ENCODE peak calls at places on chromosome 6, in nine cellular contexts. One of them, this sample, is unnamed.

GRCh38 chr6:33613794-33614166 is 7.3 kb upstream of the ITPR3 start:
- DNase-seq in psoas muscle: peak; percentile 67
- DNase-seq in suprapubic skin: no peak
- DNase-seq in left lung: no peak
- DNase-seq in right atrium auricular region: no peak
- DNase-seq in hepatocyte: no peak
- DNase-seq in A549: no peak
- DNase-seq in heart left ventricle: no peak
- DNase-seq in heart right ventricle: no peak
- DNase-seq in this sample: peak; percentile 76

GRCh38 chr6:145647602-145648001 is 87.7 kb downstream of the EPM2A start:
- DNase-seq in psoas muscle: no peak
- DNase-seq in heart left ventricle: no peak
- DNase-seq in left lung: no peak
- DNase-seq in A549: no peak
- DNase-seq in suprapubic skin: no peak
- DNase-seq in right atrium auricular region: no peak
- DNase-seq in hepatocyte: no peak
- DNase-seq in heart right ventricle: no peak
- DNase-seq in this sample: no peak

GRCh38 chr6:35359744-35360348 is 17.5 kb downstream of the PPARD start:
- DNase-seq in hepatocyte: no peak
- DNase-seq in psoas muscle: no peak
- DNase-seq in heart left ventricle: peak; percentile 63
- DNase-seq in left lung: no peak
- DNase-seq in A549: no peak
- DNase-seq in suprapubic skin: peak; percentile 41
- DNase-seq in right atrium auricular region: no peak
- DNase-seq in heart right ventricle: peak; percentile 30
- DNase-seq in this sample: no peak

GRCh38 chr6:109979033-109979921 is 1.2 kb downstream of the GPR6 start:
- DNase-seq in A549: no peak
- DNase-seq in right atrium auricular region: no peak
- DNase-seq in psoas muscle: no peak
- DNase-seq in heart left ventricle: no peak
- DNase-seq in left lung: no peak
- DNase-seq in suprapubic skin: no peak
- DNase-seq in hepatocyte: no peak
- DNase-seq in heart right ventricle: peak; percentile 14
- DNase-seq in this sample: peak; percentile 61

GRCh38 chr6:33636655-33637054 is 15.5 kb downstream of the ITPR3 start:
- DNase-seq in heart right ventricle: no peak
- DNase-seq in suprapubic skin: no peak
- DNase-seq in right atrium auricular region: no peak
- DNase-seq in heart left ventricle: no peak
- DNase-seq in hepatocyte: no peak
- DNase-seq in left lung: no peak
- DNase-seq in A549: no peak
- DNase-seq in psoas muscle: no peak
- DNase-seq in this sample: no peak

GRCh38 chr6:119720160-119720559 is 370.6 kb upstream of the MAN1A1 start:
- DNase-seq in heart right ventricle: no peak
- DNase-seq in hepatocyte: no peak
- DNase-seq in left lung: no peak
- DNase-seq in A549: no peak
- DNase-seq in psoas muscle: no peak
- DNase-seq in suprapubic skin: no peak
- DNase-seq in heart left ventricle: no peak
- DNase-seq in right atrium auricular region: no peak
- DNase-seq in this sample: no peak

GRCh38 chr6:33118525-33119123 is 42.8 kb downstream of the HLA-DPB1 start:
- DNase-seq in suprapubic skin: no peak
- DNase-seq in hepatocyte: peak; percentile 69
- DNase-seq in heart left ventricle: no peak
- DNase-seq in psoas muscle: no peak
- DNase-seq in A549: no peak
- DNase-seq in left lung: no peak
- DNase-seq in heart right ventricle: no peak
- DNase-seq in right atrium auricular region: no peak
- DNase-seq in this sample: peak; percentile 20

GRCh38 chr6:30480536-30481156 is 8.7 kb upstream of the HLA-E start:
- DNase-seq in hepatocyte: no peak
- DNase-seq in suprapubic skin: no peak
- DNase-seq in heart left ventricle: no peak
- DNase-seq in A549: no peak
- DNase-seq in heart right ventricle: no peak
- DNase-seq in right atrium auricular region: no peak
- DNase-seq in left lung: no peak
- DNase-seq in psoas muscle: no peak
- DNase-seq in this sample: no peak

GRCh38 chr6:89989742-89990141 is 95.5 kb downstream of the GJA10 start:
- DNase-seq in suprapubic skin: no peak
- DNase-seq in left lung: no peak
- DNase-seq in psoas muscle: no peak
- DNase-seq in hepatocyte: no peak
- DNase-seq in heart right ventricle: no peak
- DNase-seq in right atrium auricular region: no peak
- DNase-seq in A549: no peak
- DNase-seq in heart left ventricle: no peak
- DNase-seq in this sample: no peak

GRCh38 chr6:157795826-157796225 is 27.2 kb upstream of the SNX9 start:
- DNase-seq in heart left ventricle: no peak
- DNase-seq in right atrium auricular region: no peak
- DNase-seq in hepatocyte: no peak
- DNase-seq in psoas muscle: no peak
- DNase-seq in heart right ventricle: no peak
- DNase-seq in left lung: no peak
- DNase-seq in A549: no peak
- DNase-seq in suprapubic skin: no peak
- DNase-seq in this sample: no peak

GRCh38 chr6:11485261-11485660 is 52.3 kb upstream of the TMEM170B start:
- DNase-seq in heart left ventricle: no peak
- DNase-seq in left lung: no peak
- DNase-seq in heart right ventricle: no peak
- DNase-seq in psoas muscle: no peak
- DNase-seq in suprapubic skin: no peak
- DNase-seq in A549: no peak
- DNase-seq in right atrium auricular region: no peak
- DNase-seq in hepatocyte: no peak
- DNase-seq in this sample: no peak

GRCh38 chr6:135212935-135213334 is 31.8 kb downstream of the MYB start:
- DNase-seq in A549: no peak
- DNase-seq in suprapubic skin: no peak
- DNase-seq in psoas muscle: no peak
- DNase-seq in heart left ventricle: no peak
- DNase-seq in heart right ventricle: no peak
- DNase-seq in left lung: no peak
- DNase-seq in hepatocyte: no peak
- DNase-seq in right atrium auricular region: no peak
- DNase-seq in this sample: no peak

GRCh38 chr6:57216235-57217101 is 5.6 kb downstream of the RAB23 start:
- DNase-seq in right atrium auricular region: no peak
- DNase-seq in psoas muscle: no peak
- DNase-seq in hepatocyte: no peak
- DNase-seq in heart left ventricle: no peak
- DNase-seq in suprapubic skin: no peak
- DNase-seq in heart right ventricle: peak; percentile 25
- DNase-seq in A549: no peak
- DNase-seq in left lung: no peak
- DNase-seq in this sample: no peak

GRCh38 chr6:130434174-130434873 is 68.5 kb downstream of the TMEM200A start:
- DNase-seq in suprapubic skin: no peak
- DNase-seq in heart right ventricle: no peak
- DNase-seq in psoas muscle: no peak
- DNase-seq in hepatocyte: peak; percentile 9
- DNase-seq in heart left ventricle: no peak
- DNase-seq in right atrium auricular region: no peak
- DNase-seq in A549: no peak
- DNase-seq in left lung: no peak
- DNase-seq in this sample: peak; percentile 18

GRCh38 chr6:158008894-158009891 is 27.5 kb downstream of the SYNJ2 start:
- DNase-seq in suprapubic skin: peak; percentile 81
- DNase-seq in left lung: peak; percentile 80
- DNase-seq in right atrium auricular region: no peak
- DNase-seq in heart left ventricle: no peak
- DNase-seq in heart right ventricle: no peak
- DNase-seq in hepatocyte: peak; percentile 79
- DNase-seq in A549: no peak
- DNase-seq in psoas muscle: peak; percentile 57
- DNase-seq in this sample: no peak

GRCh38 chr6:134495893-134496253 is 178.0 kb upstream of the SGK1 start:
- DNase-seq in right atrium auricular region: no peak
- DNase-seq in suprapubic skin: no peak
- DNase-seq in A549: no peak
- DNase-seq in psoas muscle: no peak
- DNase-seq in heart right ventricle: no peak
- DNase-seq in hepatocyte: no peak
- DNase-seq in heart left ventricle: no peak
- DNase-seq in left lung: no peak
- DNase-seq in this sample: no peak

GRCh38 chr6:145051661-145052060 is 683.7 kb downstream of the EPM2A start:
- DNase-seq in suprapubic skin: no peak
- DNase-seq in left lung: no peak
- DNase-seq in hepatocyte: no peak
- DNase-seq in heart left ventricle: no peak
- DNase-seq in A549: no peak
- DNase-seq in heart right ventricle: no peak
- DNase-seq in psoas muscle: no peak
- DNase-seq in right atrium auricular region: no peak
- DNase-seq in this sample: no peak

GRCh38 chr6:41735427-41736206 is at the start of gene TFEB:
- DNase-seq in suprapubic skin: peak; percentile 95
- DNase-seq in heart left ventricle: peak; percentile 97
- DNase-seq in left lung: peak; percentile 99
- DNase-seq in A549: peak; percentile 77
- DNase-seq in right atrium auricular region: peak; percentile 94
- DNase-seq in psoas muscle: peak; percentile 96
- DNase-seq in heart right ventricle: peak; percentile 95
- DNase-seq in hepatocyte: peak; percentile 96
- DNase-seq in this sample: peak; percentile 98

GRCh38 chr6:26537846-26538571 is at the start of gene HMGN4:
- DNase-seq in suprapubic skin: peak; percentile 90
- DNase-seq in A549: no peak
- DNase-seq in left lung: peak; percentile 93
- DNase-seq in heart right ventricle: peak; percentile 80
- DNase-seq in right atrium auricular region: peak; percentile 88
- DNase-seq in psoas muscle: peak; percentile 84
- DNase-seq in heart left ventricle: peak; percentile 91
- DNase-seq in hepatocyte: peak; percentile 93
- DNase-seq in this sample: peak; percentile 94
- TF ChIP-seq CTCF in suprapubic skin: no peak
- TF ChIP-seq CTCF in A549: peak; percentile 18
- TF ChIP-seq CTCF in left lung: no peak
- TF ChIP-seq CTCF in heart right ventricle: peak; percentile 35
- TF ChIP-seq CTCF in right atrium auricular region: no peak
- TF ChIP-seq CTCF in psoas muscle: no peak
- TF ChIP-seq CTCF in heart left ventricle: no peak
- TF ChIP-seq CTCF in hepatocyte: no peak
- TF ChIP-seq CTCF in this sample: peak; percentile 23

GRCh38 chr6:17219098-17219497 is 62.1 kb upstream of the RBM24 start:
- DNase-seq in hepatocyte: no peak
- DNase-seq in A549: no peak
- DNase-seq in right atrium auricular region: no peak
- DNase-seq in psoas muscle: no peak
- DNase-seq in suprapubic skin: no peak
- DNase-seq in heart left ventricle: no peak
- DNase-seq in left lung: no peak
- DNase-seq in heart right ventricle: no peak
- DNase-seq in this sample: no peak

GRCh38 chr6:17220040-17220439 is 61.1 kb upstream of the RBM24 start:
- DNase-seq in right atrium auricular region: no peak
- DNase-seq in hepatocyte: no peak
- DNase-seq in A549: no peak
- DNase-seq in heart left ventricle: no peak
- DNase-seq in psoas muscle: no peak
- DNase-seq in suprapubic skin: no peak
- DNase-seq in heart right ventricle: no peak
- DNase-seq in left lung: no peak
- DNase-seq in this sample: no peak

GRCh38 chr6:17220511-17220910 is 60.6 kb upstream of the RBM24 start:
- DNase-seq in left lung: no peak
- DNase-seq in suprapubic skin: no peak
- DNase-seq in heart right ventricle: no peak
- DNase-seq in A549: no peak
- DNase-seq in hepatocyte: no peak
- DNase-seq in right atrium auricular region: no peak
- DNase-seq in heart left ventricle: no peak
- DNase-seq in psoas muscle: no peak
- DNase-seq in this sample: no peak

GRCh38 chr6:17218023-17218748 is 63.0 kb upstream of the RBM24 start:
- DNase-seq in suprapubic skin: no peak
- DNase-seq in right atrium auricular region: no peak
- DNase-seq in left lung: no peak
- DNase-seq in hepatocyte: no peak
- DNase-seq in A549: no peak
- DNase-seq in heart left ventricle: no peak
- DNase-seq in heart right ventricle: no peak
- DNase-seq in psoas muscle: no peak
- DNase-seq in this sample: no peak

DNA sequence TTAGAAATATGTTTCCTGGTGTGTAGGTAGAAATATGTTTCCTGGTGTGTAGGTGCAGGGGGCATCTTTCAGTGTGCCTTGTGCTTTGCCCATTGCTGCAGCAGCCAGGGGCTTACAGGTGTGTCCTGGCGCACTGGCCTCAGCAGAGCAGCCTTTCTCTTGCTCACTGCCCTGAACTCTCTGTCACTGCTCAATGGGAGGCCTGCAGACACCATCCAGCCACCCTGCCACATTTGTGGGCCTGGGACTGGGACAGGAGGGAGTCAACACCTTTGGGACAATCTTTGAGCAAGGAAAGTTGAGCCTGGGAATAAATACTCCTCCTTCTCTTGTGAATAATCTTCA is 62.4 kb upstream of the RBM24 start:
- DNase-seq in suprapubic skin: no peak
- DNase-seq in A549: no peak
- DNase-seq in left lung: no peak
- DNase-seq in heart left ventricle: no peak
- DNase-seq in psoas muscle: no peak
- DNase-seq in hepatocyte: no peak
- DNase-seq in right atrium auricular region: no peak
- DNase-seq in heart right ventricle: no peak
- DNase-seq in this sample: no peak
- H3K27ac ChIP-seq in suprapubic skin: no peak overlapping the region
- H3K27ac ChIP-seq in A549: no peak overlapping the region
- H3K27ac ChIP-seq in left lung: no peak overlapping the region
- H3K27ac ChIP-seq in heart left ventricle: no peak overlapping the region
- H3K27ac ChIP-seq in psoas muscle: no peak overlapping the region
- H3K27ac ChIP-seq in hepatocyte: no peak overlapping the region
- H3K27ac ChIP-seq in right atrium auricular region: peak overlapping the region; percentile 66
- H3K27ac ChIP-seq in heart right ventricle: no peak overlapping the region
- H3K27ac ChIP-seq in this sample: no peak overlapping the region

GRCh38 chr6:125053809-125054208 is 91.6 kb downstream of the RNF217 start:
- DNase-seq in psoas muscle: no peak
- DNase-seq in suprapubic skin: no peak
- DNase-seq in hepatocyte: no peak
- DNase-seq in A549: no peak
- DNase-seq in heart left ventricle: no peak
- DNase-seq in heart right ventricle: no peak
- DNase-seq in right atrium auricular region: no peak
- DNase-seq in left lung: no peak
- DNase-seq in this sample: no peak
- TF ChIP-seq CTCF in psoas muscle: no peak
- TF ChIP-seq CTCF in suprapubic skin: no peak
- TF ChIP-seq CTCF in hepatocyte: no peak
- TF ChIP-seq CTCF in A549: no peak
- TF ChIP-seq CTCF in heart left ventricle: no peak
- TF ChIP-seq CTCF in heart right ventricle: no peak
- TF ChIP-seq CTCF in right atrium auricular region: no peak
- TF ChIP-seq CTCF in left lung: no peak
- TF ChIP-seq CTCF in this sample: no peak

GRCh38 chr6:112221561-112221960 is 32.8 kb downstream of the LAMA4 start:
- DNase-seq in suprapubic skin: no peak
- DNase-seq in heart right ventricle: no peak
- DNase-seq in psoas muscle: no peak
- DNase-seq in right atrium auricular region: no peak
- DNase-seq in hepatocyte: no peak
- DNase-seq in A549: no peak
- DNase-seq in left lung: no peak
- DNase-seq in heart left ventricle: no peak
- DNase-seq in this sample: no peak
- H3K27ac ChIP-seq in suprapubic skin: peak overlapping the region; percentile 12
- H3K27ac ChIP-seq in heart right ventricle: peak overlapping the region; percentile 72
- H3K27ac ChIP-seq in psoas muscle: peak overlapping the region; percentile 13
- H3K27ac ChIP-seq in right atrium auricular region: peak overlapping the region; percentile 69
- H3K27ac ChIP-seq in hepatocyte: no peak overlapping the region
- H3K27ac ChIP-seq in A549: peak overlapping the region; percentile 32
- H3K27ac ChIP-seq in left lung: no peak overlapping the region
- H3K27ac ChIP-seq in heart left ventricle: peak overlapping the region; percentile 87
- H3K27ac ChIP-seq in this sample: no peak overlapping the region